ENCODE peak calls at places on chromosomes 4 and X, in six cellular contexts. M, J, W, D, T and E are unnamed samples.

GRCh38 chrX:108245462-108245861 is 153.9 kb downstream of the ATG4A start:
- DNase-seq in J (no peak), D (no peak), W (no peak), T (no peak), M (no peak), E (no peak)

GRCh38 chr4:183098723-183099536 is at the start of gene WWC2:
- DNase-seq in T (peak), M (peak), J (peak), W (no peak), D (peak), E (peak)

GRCh38 chrX:21831496-21831895 is 7.9 kb upstream of the MBTPS2 start:
- DNase-seq in W (no peak), T (peak), J (no peak), D (no peak), M (no peak), E (no peak)

GRCh38 chr4:185738851-185739250 is 73.1 kb downstream of the SORBS2 start:
- DNase-seq in J (no peak), T (no peak), M (no peak), W (no peak), D (no peak), E (no peak)

GRCh38 chr4:80138556-80139538 is 58.5 kb upstream of the PRDM8 start:
- DNase-seq in W (no peak), M (no peak), T (no peak), D (peak), J (no peak), E (peak)

GRCh38 chr4:7167706-7168105 is 24.6 kb upstream of the SORCS2 start:
- DNase-seq in W (no peak), T (peak), D (no peak), J (no peak), M (peak), E (no peak)

GRCh38 chr4:174119818-174120217 is 163.6 kb downstream of the FBXO8 start:
- DNase-seq in T (no peak), J (no peak), D (no peak), W (no peak), M (no peak), E (no peak)

GRCh38 chrX:94053575-94053974 is 379.6 kb downstream of the FAM133A start:
- DNase-seq in J (no peak), M (no peak), D (no peak), W (no peak), T (no peak), E (no peak)

GRCh38 chr4:78395642-78396041 is 155.9 kb upstream of the ANXA3 start:
- DNase-seq in J (no peak), T (no peak), W (no peak), M (no peak), D (no peak), E (no peak)

GRCh38 chrX:71067727-71068051 is 445 bp downstream of the SNX12 start:
- DNase-seq in M (no peak), W (no peak), T (peak), J (peak), D (no peak), E (no peak)

GRCh38 chr4:732911-733630 is 27.4 kb downstream of the PCGF3 start:
- DNase-seq in T (no peak), M (no peak), W (no peak), D (no peak), J (no peak), E (no peak)

GRCh38 chr4:7658297-7659204 is 223.8 kb upstream of the PSAPL1 start:
- DNase-seq in W (no peak), T (no peak), D (no peak), M (no peak), J (no peak), E (no peak)

GRCh38 chr4:122679317-122679716 is 53.2 kb upstream of the BBS12 start:
- DNase-seq in W (no peak), D (no peak), M (peak), J (no peak), T (no peak), E (no peak)

GRCh38 chrX:31266172-31267076 is 194.6 kb upstream of the FTHL17 start:
- DNase-seq in D (no peak), W (no peak), J (no peak), M (peak), T (peak), E (peak)

GRCh38 chrX:153592966-153593688 is 5.8 kb downstream of the CCNQ start:
- DNase-seq in T (no peak), D (no peak), W (peak), J (peak), M (no peak), E (no peak)

GRCh38 chr4:112173593-112174559 is 28.6 kb downstream of the FAM241A start:
- DNase-seq in J (no peak), W (no peak), M (no peak), D (no peak), T (no peak), E (no peak)

GRCh38 chr4:5887361-5888221 is 5.3 kb downstream of the CRMP1 start:
- DNase-seq in J (peak), D (no peak), W (no peak), T (no peak), M (peak), E (no peak)

GRCh38 chr4:151766691-151767090 is 5.9 kb upstream of the GATB start:
- DNase-seq in T (no peak), D (no peak), J (no peak), W (no peak), M (no peak), E (no peak)

GRCh38 chr4:105613326-105613725 is 60.9 kb downstream of the ARHGEF38 start:
- DNase-seq in D (no peak), T (no peak), W (no peak), J (peak), M (no peak), E (no peak)

GRCh38 chrX:44035576-44035975 is 62.4 kb upstream of the NDP start:
- DNase-seq in W (no peak), T (no peak), M (no peak), D (no peak), J (no peak), E (no peak)

GRCh38 chr4:68718447-68719074 is 48.1 kb upstream of the UGT2B15 start:
- DNase-seq in D (no peak), W (no peak), T (no peak), M (no peak), J (no peak), E (no peak)

GRCh38 chr4:95877636-95878035 is 37.7 kb downstream of the PDHA2 start:
- DNase-seq in T (no peak), D (no peak), M (no peak), W (no peak), J (no peak), E (no peak)

GRCh38 chr4:143071351-143071750 is 113.4 kb upstream of the USP38 start:
- DNase-seq in M (no peak), T (no peak), J (no peak), W (no peak), D (no peak), E (no peak)

GRCh38 chr4:118345813-118346212 is 7.0 kb downstream of the PRSS12 start:
- DNase-seq in J (no peak), M (no peak), T (no peak), W (no peak), D (no peak), E (no peak)

GRCh38 chr4:144590020-144590419 is 55.9 kb upstream of the HHIP start:
- DNase-seq in M (no peak), W (no peak), J (no peak), D (no peak), T (no peak), E (no peak)

GRCh38 chrX:154000051-154000450 is 19.7 kb downstream of the IRAK1 start:
- DNase-seq in J (peak), M (no peak), W (no peak), D (no peak), T (no peak), E (no peak)

GRCh38 chr4:158796370-158797140 is 27.7 kb downstream of the FNIP2 start:
- DNase-seq in J (no peak), W (no peak), T (no peak), M (no peak), D (no peak), E (no peak)